ENCODE peak calls at places on chromosomes 13 and 19, in five cellular contexts. O is astrocyte, N is right lobe of liver, Q is WERI-Rb-1, Y is breast epithelium. I is an unnamed sample. For H3K27me3 and H3K9me3, the result is how much of the 10 kb centered on the place peaks cover.

GRCh38 chr13:41709511-41709910 is 251.4 kb downstream of the VWA8 start:
- DNase-seq in Y (no peak), O (no peak), N (no peak), Q (no peak), I (no peak)

GRCh38 chr13:32735859-32736258 is 149.6 kb downstream of the PDS5B start:
- DNase-seq in Q (no peak), N (no peak), O (no peak), Y (no peak), I (no peak)

GRCh38 chr19:31693131-31693700 is 344.0 kb upstream of the TSHZ3 start:
- DNase-seq in Q (peak), N (no peak), Y (no peak), O (no peak), I (no peak)

GRCh38 chr19:8308891-8309291 is 733 bp upstream of the CD320 start:
- DNase-seq in Y (no peak), Q (peak), O (no peak), N (peak), I (no peak)

GRCh38 chr19:50036905-50037304 is 11.1 kb downstream of the ZNF473 start:
- DNase-seq in O (no peak), Q (no peak), Y (no peak), N (no peak), I (no peak)

GRCh38 chr19:48810151-48810550 is 678 bp downstream of the BCAT2 start:
- DNase-seq in O (no peak), Q (no peak), Y (no peak), N (no peak), I (no peak)

GRCh38 chr13:63628310-63628709 is 2212.7 kb upstream of the PCDH20 start:
- DNase-seq in O (no peak), Q (no peak), N (no peak), Y (no peak), I (no peak)

GRCh38 chr13:30774214-30774730 is 38.9 kb downstream of the ALOX5AP start:
- DNase-seq in O (no peak), Y (no peak), N (no peak), Q (no peak), I (no peak)

GRCh38 chr19:9721861-9722260 is 46.7 kb downstream of the ZNF846 start:
- DNase-seq in Q (peak), N (no peak), O (no peak), Y (no peak), I (no peak)

GRCh38 chr19:16073481-16073880 is 2.8 kb upstream of the TPM4 start:
- DNase-seq in N (no peak), Y (peak), O (no peak), Q (no peak), I (no peak)

GRCh38 chr19:16068696-16069259 is 7.5 kb upstream of the TPM4 start:
- DNase-seq in O (no peak), Y (no peak), Q (no peak), N (no peak), I (no peak)

GRCh38 chr19:16069813-16070365 is 6.4 kb upstream of the TPM4 start:
- DNase-seq in Y (no peak), Q (no peak), O (no peak), N (no peak), I (no peak)

GRCh38 chr19:16071072-16071691 is 5.1 kb upstream of the TPM4 start:
- DNase-seq in O (no peak), Q (no peak), Y (peak), N (no peak), I (no peak)

DNA sequence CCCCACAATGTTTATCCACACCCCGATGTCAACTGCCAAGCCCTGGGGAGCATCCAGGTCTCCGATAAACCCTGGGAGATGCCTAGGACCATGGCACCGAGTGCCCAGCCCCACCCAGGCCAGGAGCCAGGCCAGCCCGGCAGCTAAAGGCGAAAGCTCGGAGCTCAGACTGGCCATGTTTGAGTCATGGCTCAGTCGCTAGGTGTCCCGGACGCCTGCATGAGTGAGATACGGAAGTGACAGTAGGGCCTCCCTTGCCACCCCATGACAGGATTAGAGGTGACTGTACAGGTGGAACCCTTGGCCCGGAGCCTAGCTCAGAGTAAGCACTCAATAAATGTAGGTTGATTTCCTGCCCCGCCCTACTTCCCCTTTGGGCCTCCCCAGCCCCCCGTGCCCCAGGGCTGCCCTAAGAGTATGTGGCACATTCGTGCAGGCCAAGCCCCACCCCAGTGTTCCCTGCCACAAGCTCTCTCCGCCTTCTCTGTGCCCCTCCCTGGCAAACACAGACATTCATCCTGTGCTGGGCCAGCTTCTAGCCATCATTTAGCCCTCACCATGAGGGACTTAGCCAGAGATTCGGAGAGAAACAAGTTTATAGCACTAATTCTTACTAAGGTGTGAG is 5.8 kb upstream of the TPM4 start:
- DNase-seq in Y (peak), Q (no peak), O (no peak), N (peak), I (peak)
- H3K4me3 ChIP-seq in Y (peak), Q (no peak), O (peak), N (no peak), I (peak)

GRCh38 chr19:29804493-29804892 is 7.3 kb upstream of the CCNE1 start:
- DNase-seq in Y (no peak), Q (no peak), N (no peak), O (no peak), I (no peak)
- H3K27me3 ChIP-seq in Y (under half), Q (under half), N (under half), O (under half), I (under half)

GRCh38 chr19:39497850-39498261 is 891 bp upstream of the DLL3 start:
- DNase-seq in O (peak), Q (peak), N (no peak), Y (no peak), I (peak)
- H3K9me3 ChIP-seq in O (under half), Q (under half), N (under half), Y (under half), I (under half)

GRCh38 chr19:1247747-1248453 is 483 bp upstream of the MIDN start:
- DNase-seq in O (peak), Q (peak), N (peak), Y (no peak), I (peak)
- H3K4me3 ChIP-seq in O (peak), Q (peak), N (peak), Y (peak), I (peak)

I was measured in MG63.